ENCODE peak calls at places on chromosome 1, in five cellular contexts. One of them, this sample, is unnamed.

GRCh38 chr1:182762536-182762935 is 27.0 kb upstream of the NPL start:
- DNase-seq in adrenal gland: no peak
- DNase-seq in psoas muscle: no peak
- DNase-seq in heart left ventricle: no peak
- DNase-seq in omental fat pad: no peak
- DNase-seq in this sample: no peak

GRCh38 chr1:17735791-17736190 is 19.3 kb upstream of the ACTL8 start:
- DNase-seq in adrenal gland: no peak
- DNase-seq in psoas muscle: no peak
- DNase-seq in heart left ventricle: peak
- DNase-seq in omental fat pad: no peak
- DNase-seq in this sample: no peak

GRCh38 chr1:23211955-23212354 is 5.3 kb downstream of the HTR1D start:
- DNase-seq in psoas muscle: no peak
- DNase-seq in heart left ventricle: no peak
- DNase-seq in adrenal gland: no peak
- DNase-seq in omental fat pad: no peak
- DNase-seq in this sample: no peak

GRCh38 chr1:97212671-97213070 is 491.1 kb downstream of the PTBP2 start:
- DNase-seq in psoas muscle: no peak
- DNase-seq in omental fat pad: no peak
- DNase-seq in adrenal gland: no peak
- DNase-seq in heart left ventricle: no peak
- DNase-seq in this sample: no peak

GRCh38 chr1:150551049-150551783 is 2.0 kb downstream of the ADAMTSL4 start:
- DNase-seq in psoas muscle: no peak
- DNase-seq in adrenal gland: no peak
- DNase-seq in heart left ventricle: no peak
- DNase-seq in omental fat pad: no peak
- DNase-seq in this sample: no peak

GRCh38 chr1:228012555-228012954 is 5.8 kb downstream of the WNT3A start:
- DNase-seq in heart left ventricle: no peak
- DNase-seq in psoas muscle: no peak
- DNase-seq in adrenal gland: no peak
- DNase-seq in omental fat pad: no peak
- DNase-seq in this sample: no peak

GRCh38 chr1:234509457-234510328 is 30.7 kb upstream of the TARBP1 start:
- DNase-seq in adrenal gland: no peak
- DNase-seq in heart left ventricle: no peak
- DNase-seq in omental fat pad: no peak
- DNase-seq in psoas muscle: no peak
- DNase-seq in this sample: no peak

GRCh38 chr1:29960906-29961675 is 724.8 kb downstream of the PTPRU start:
- DNase-seq in adrenal gland: peak
- DNase-seq in heart left ventricle: no peak
- DNase-seq in omental fat pad: no peak
- DNase-seq in psoas muscle: no peak
- DNase-seq in this sample: no peak

GRCh38 chr1:16727190-16728111 is 12.9 kb upstream of the RNU1-4 start:
- DNase-seq in omental fat pad: peak
- DNase-seq in heart left ventricle: peak
- DNase-seq in adrenal gland: peak
- DNase-seq in psoas muscle: peak
- DNase-seq in this sample: peak

GRCh38 chr1:207217778-207218511 is 103.5 kb upstream of the CD55 start:
- DNase-seq in omental fat pad: no peak
- DNase-seq in heart left ventricle: no peak
- DNase-seq in adrenal gland: no peak
- DNase-seq in psoas muscle: no peak
- DNase-seq in this sample: no peak

GRCh38 chr1:205580140-205580922 is 51.5 kb downstream of the ELK4 start:
- DNase-seq in heart left ventricle: no peak
- DNase-seq in adrenal gland: no peak
- DNase-seq in psoas muscle: no peak
- DNase-seq in omental fat pad: no peak
- DNase-seq in this sample: no peak

GRCh38 chr1:197984273-197984672 is 67.1 kb downstream of the LHX9 start:
- DNase-seq in adrenal gland: no peak
- DNase-seq in omental fat pad: no peak
- DNase-seq in psoas muscle: no peak
- DNase-seq in heart left ventricle: no peak
- DNase-seq in this sample: peak

GRCh38 chr1:47680815-47681475 is 243.1 kb downstream of the FOXD2 start:
- DNase-seq in adrenal gland: peak
- DNase-seq in omental fat pad: no peak
- DNase-seq in heart left ventricle: no peak
- DNase-seq in psoas muscle: no peak
- DNase-seq in this sample: no peak

GRCh38 chr1:222994506-222995229 is 148.4 kb downstream of the TLR5 start:
- DNase-seq in heart left ventricle: no peak
- DNase-seq in psoas muscle: no peak
- DNase-seq in omental fat pad: no peak
- DNase-seq in adrenal gland: no peak
- DNase-seq in this sample: peak

DNA sequence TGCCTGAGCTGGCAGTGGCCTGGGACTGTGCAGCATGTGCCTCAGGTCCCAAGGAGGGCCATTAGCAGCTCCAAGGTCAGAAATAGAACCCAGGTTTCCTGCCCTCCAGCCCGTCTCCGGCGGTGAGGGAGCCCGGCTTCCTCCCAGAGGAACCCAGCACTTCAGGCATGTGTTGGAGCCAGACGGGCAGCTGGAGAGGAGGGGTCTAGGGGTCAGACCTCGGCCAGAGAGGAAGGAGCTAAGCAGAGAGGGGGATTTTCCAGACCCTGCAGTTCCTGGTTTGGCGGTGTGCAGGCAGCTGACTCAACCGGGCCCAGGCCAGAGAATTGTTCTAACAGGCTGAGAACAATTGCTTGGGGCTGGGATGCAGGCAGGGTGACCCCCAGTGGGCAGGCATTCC is 37.1 kb downstream of the HSPG2 start:
- DNase-seq in psoas muscle: no peak
- DNase-seq in omental fat pad: no peak
- DNase-seq in heart left ventricle: no peak
- DNase-seq in adrenal gland: no peak
- DNase-seq in this sample: no peak
- TF ChIP-seq CTCF in psoas muscle: no peak
- TF ChIP-seq CTCF in omental fat pad: no peak
- TF ChIP-seq CTCF in heart left ventricle: no peak
- TF ChIP-seq CTCF in adrenal gland: no peak
- TF ChIP-seq CTCF in this sample: no peak

DNA sequence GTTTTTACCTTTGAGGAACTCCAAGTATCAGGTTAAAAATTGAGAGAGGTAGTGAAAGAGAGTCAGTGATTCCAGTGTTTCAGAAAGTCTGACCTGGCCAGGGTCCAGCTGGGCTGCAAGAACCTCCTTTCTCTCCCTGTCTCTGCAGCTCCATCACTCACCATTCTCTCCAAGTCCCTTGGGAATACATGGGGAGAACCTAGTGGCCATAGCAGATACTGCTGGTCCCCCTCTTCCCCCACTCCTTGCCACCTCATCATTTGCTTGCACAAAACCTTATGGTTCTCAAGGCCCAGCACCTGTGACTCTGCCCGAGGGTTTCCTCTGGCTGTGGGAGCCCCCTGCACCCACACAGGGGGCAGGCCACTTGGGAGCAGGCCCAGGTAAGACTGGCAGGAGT is 279.5 kb downstream of the KIF26B start:
- DNase-seq in psoas muscle: no peak
- DNase-seq in omental fat pad: no peak
- DNase-seq in heart left ventricle: no peak
- DNase-seq in adrenal gland: no peak
- DNase-seq in this sample: no peak
- TF ChIP-seq CTCF in psoas muscle: no peak
- TF ChIP-seq CTCF in omental fat pad: no peak
- TF ChIP-seq CTCF in heart left ventricle: no peak
- TF ChIP-seq CTCF in adrenal gland: no peak
- TF ChIP-seq CTCF in this sample: peak

GRCh38 chr1:46301406-46302090 is 1.9 kb downstream of the LRRC41 start:
- DNase-seq in omental fat pad: no peak
- DNase-seq in heart left ventricle: no peak
- DNase-seq in adrenal gland: peak
- DNase-seq in psoas muscle: peak
- DNase-seq in this sample: no peak

GRCh38 chr1:46300673-46301405 is 2.6 kb downstream of the LRRC41 start:
- DNase-seq in psoas muscle: no peak
- DNase-seq in omental fat pad: no peak
- DNase-seq in heart left ventricle: no peak
- DNase-seq in adrenal gland: no peak
- DNase-seq in this sample: no peak

GRCh38 chr1:46302091-46303037 is 1.1 kb downstream of the LRRC41 start:
- DNase-seq in psoas muscle: peak
- DNase-seq in adrenal gland: peak
- DNase-seq in omental fat pad: no peak
- DNase-seq in heart left ventricle: peak
- DNase-seq in this sample: peak

GRCh38 chr1:46303872-46304326 is 401 bp downstream of the UQCRH start:
- DNase-seq in heart left ventricle: no peak
- DNase-seq in adrenal gland: no peak
- DNase-seq in psoas muscle: no peak
- DNase-seq in omental fat pad: no peak
- DNase-seq in this sample: no peak

GRCh38 chr1:46303038-46303871 is at the start of the genes LRRC41 and UQCRH:
- DNase-seq in omental fat pad: peak
- DNase-seq in psoas muscle: peak
- DNase-seq in heart left ventricle: peak
- DNase-seq in adrenal gland: peak
- DNase-seq in this sample: peak
- TF ChIP-seq CTCF in omental fat pad: no peak
- TF ChIP-seq CTCF in psoas muscle: no peak
- TF ChIP-seq CTCF in heart left ventricle: peak
- TF ChIP-seq CTCF in adrenal gland: no peak
- TF ChIP-seq CTCF in this sample: peak

GRCh38 chr1:155145491-155145890 is 5.2 kb upstream of the DPM3 start:
- DNase-seq in omental fat pad: no peak
- DNase-seq in heart left ventricle: no peak
- DNase-seq in adrenal gland: no peak
- DNase-seq in psoas muscle: no peak
- DNase-seq in this sample: no peak
- TF ChIP-seq CTCF in omental fat pad: no peak
- TF ChIP-seq CTCF in heart left ventricle: no peak
- TF ChIP-seq CTCF in adrenal gland: no peak
- TF ChIP-seq CTCF in psoas muscle: no peak
- TF ChIP-seq CTCF in this sample: peak

GRCh38 chr1:204286323-204286714 is 72.5 kb upstream of the GOLT1A start:
- DNase-seq in psoas muscle: no peak
- DNase-seq in omental fat pad: no peak
- DNase-seq in adrenal gland: no peak
- DNase-seq in heart left ventricle: no peak
- DNase-seq in this sample: no peak

GRCh38 chr1:204287466-204287881 is 72.3 kb downstream of the PLEKHA6 start:
- DNase-seq in adrenal gland: no peak
- DNase-seq in omental fat pad: no peak
- DNase-seq in heart left ventricle: no peak
- DNase-seq in psoas muscle: no peak
- DNase-seq in this sample: no peak

GRCh38 chr1:204288061-204288588 is 71.6 kb downstream of the PLEKHA6 start:
- DNase-seq in psoas muscle: peak
- DNase-seq in adrenal gland: peak
- DNase-seq in omental fat pad: peak
- DNase-seq in heart left ventricle: peak
- DNase-seq in this sample: peak

GRCh38 chr1:204286841-204287387 is 72.8 kb downstream of the PLEKHA6 start:
- DNase-seq in omental fat pad: no peak
- DNase-seq in psoas muscle: no peak
- DNase-seq in adrenal gland: no peak
- DNase-seq in heart left ventricle: peak
- DNase-seq in this sample: no peak

GRCh38 chr1:204289280-204289679 is 70.4 kb downstream of the PLEKHA6 start:
- DNase-seq in psoas muscle: no peak
- DNase-seq in omental fat pad: no peak
- DNase-seq in heart left ventricle: no peak
- DNase-seq in adrenal gland: no peak
- DNase-seq in this sample: no peak
- TF ChIP-seq CTCF in psoas muscle: no peak
- TF ChIP-seq CTCF in omental fat pad: no peak
- TF ChIP-seq CTCF in heart left ventricle: no peak
- TF ChIP-seq CTCF in adrenal gland: no peak
- TF ChIP-seq CTCF in this sample: no peak

GRCh38 chr1:43982241-43982640 is 3.2 kb downstream of the B4GALT2 start:
- DNase-seq in heart left ventricle: no peak
- DNase-seq in psoas muscle: no peak
- DNase-seq in omental fat pad: no peak
- DNase-seq in adrenal gland: no peak
- DNase-seq in this sample: no peak
- TF ChIP-seq CTCF in heart left ventricle: no peak
- TF ChIP-seq CTCF in psoas muscle: no peak
- TF ChIP-seq CTCF in omental fat pad: no peak
- TF ChIP-seq CTCF in adrenal gland: no peak
- TF ChIP-seq CTCF in this sample: no peak

GRCh38 chr1:37319284-37319683 is 155.1 kb upstream of the ZC3H12A start:
- DNase-seq in omental fat pad: no peak
- DNase-seq in adrenal gland: no peak
- DNase-seq in heart left ventricle: no peak
- DNase-seq in psoas muscle: no peak
- DNase-seq in this sample: no peak

GRCh38 chr1:37318490-37318889 is 155.9 kb upstream of the ZC3H12A start:
- DNase-seq in psoas muscle: no peak
- DNase-seq in omental fat pad: no peak
- DNase-seq in heart left ventricle: no peak
- DNase-seq in adrenal gland: no peak
- DNase-seq in this sample: no peak

GRCh38 chr1:37325010-37325409 is 149.4 kb upstream of the ZC3H12A start:
- DNase-seq in adrenal gland: no peak
- DNase-seq in omental fat pad: no peak
- DNase-seq in heart left ventricle: no peak
- DNase-seq in psoas muscle: no peak
- DNase-seq in this sample: no peak

GRCh38 chr1:37325509-37326437 is 148.6 kb upstream of the ZC3H12A start:
- DNase-seq in omental fat pad: no peak
- DNase-seq in psoas muscle: no peak
- DNase-seq in adrenal gland: no peak
- DNase-seq in heart left ventricle: no peak
- DNase-seq in this sample: no peak

GRCh38 chr1:37323486-37324377 is 150.6 kb upstream of the ZC3H12A start:
- DNase-seq in omental fat pad: no peak
- DNase-seq in psoas muscle: no peak
- DNase-seq in adrenal gland: no peak
- DNase-seq in heart left ventricle: no peak
- DNase-seq in this sample: no peak
- TF ChIP-seq CTCF in omental fat pad: no peak
- TF ChIP-seq CTCF in psoas muscle: peak
- TF ChIP-seq CTCF in adrenal gland: peak
- TF ChIP-seq CTCF in heart left ventricle: peak
- TF ChIP-seq CTCF in this sample: peak

This sample was measured in HFFc6.